ENCODE peak calls at places on chromosomes 7 and 10, in five cellular contexts. One of them, this sample, is unnamed.

GRCh38 chr7:134643131-134643530 is 3.5 kb upstream of the BPGM start:
- DNase-seq in K562: no peak
- DNase-seq in A549: no peak
- DNase-seq in thoracic aorta: no peak
- DNase-seq in foreskin fibroblast: no peak
- DNase-seq in this sample: no peak

GRCh38 chr10:113099431-113100298 is 149.6 kb downstream of the TCF7L2 start:
- DNase-seq in K562: no peak
- DNase-seq in A549: no peak
- DNase-seq in thoracic aorta: no peak
- DNase-seq in foreskin fibroblast: no peak
- DNase-seq in this sample: no peak

GRCh38 chr7:149860821-149861727 is 12.7 kb upstream of the ATP6V0E2 start:
- DNase-seq in K562: peak
- DNase-seq in A549: peak
- DNase-seq in thoracic aorta: no peak
- DNase-seq in foreskin fibroblast: no peak
- DNase-seq in this sample: no peak

GRCh38 chr7:78530351-78530750 is 731.8 kb downstream of the PHTF2 start:
- DNase-seq in K562: no peak
- DNase-seq in A549: no peak
- DNase-seq in thoracic aorta: no peak
- DNase-seq in foreskin fibroblast: peak
- DNase-seq in this sample: no peak

GRCh38 chr7:16078076-16078952 is 343.0 kb downstream of the CRPPA start:
- DNase-seq in K562: peak
- DNase-seq in A549: peak
- DNase-seq in thoracic aorta: no peak
- DNase-seq in foreskin fibroblast: peak
- DNase-seq in this sample: peak

GRCh38 chr10:34739915-34740314 is 75.2 kb downstream of the PARD3 start:
- DNase-seq in K562: peak
- DNase-seq in A549: no peak
- DNase-seq in thoracic aorta: no peak
- DNase-seq in foreskin fibroblast: peak
- DNase-seq in this sample: peak

GRCh38 chr10:71713135-71714040 is 6.2 kb downstream of the C10orf105 start:
- DNase-seq in K562: peak
- DNase-seq in A549: no peak
- DNase-seq in thoracic aorta: peak
- DNase-seq in foreskin fibroblast: peak
- DNase-seq in this sample: no peak

GRCh38 chr7:2110586-2111396 is 122.0 kb downstream of the MAD1L1 start:
- DNase-seq in K562: no peak
- DNase-seq in A549: no peak
- DNase-seq in thoracic aorta: no peak
- DNase-seq in foreskin fibroblast: peak
- DNase-seq in this sample: no peak

GRCh38 chr7:106279425-106280182 is 5.2 kb downstream of the NAMPT start:
- DNase-seq in K562: peak
- DNase-seq in A549: no peak
- DNase-seq in thoracic aorta: no peak
- DNase-seq in foreskin fibroblast: no peak
- DNase-seq in this sample: no peak

GRCh38 chr7:110317699-110318265 is 773.1 kb upstream of the LRRN3 start:
- DNase-seq in K562: no peak
- DNase-seq in A549: no peak
- DNase-seq in thoracic aorta: no peak
- DNase-seq in foreskin fibroblast: peak
- DNase-seq in this sample: peak

GRCh38 chr10:14382022-14382421 is 51.3 kb upstream of the FRMD4A start:
- DNase-seq in K562: no peak
- DNase-seq in A549: no peak
- DNase-seq in thoracic aorta: no peak
- DNase-seq in foreskin fibroblast: no peak
- DNase-seq in this sample: no peak

GRCh38 chr7:129530881-129531391 is 28.6 kb downstream of the SMKR1 start:
- DNase-seq in K562: no peak
- DNase-seq in A549: peak
- DNase-seq in thoracic aorta: no peak
- DNase-seq in foreskin fibroblast: peak
- DNase-seq in this sample: peak

GRCh38 chr7:66640802-66641525 is 12.3 kb downstream of the KCTD7 start:
- DNase-seq in K562: no peak
- DNase-seq in A549: no peak
- DNase-seq in thoracic aorta: no peak
- DNase-seq in foreskin fibroblast: no peak
- DNase-seq in this sample: no peak

GRCh38 chr7:22695476-22696132 is 31.4 kb upstream of the IL6 start:
- DNase-seq in K562: peak
- DNase-seq in A549: no peak
- DNase-seq in thoracic aorta: no peak
- DNase-seq in foreskin fibroblast: no peak
- DNase-seq in this sample: no peak

GRCh38 chr7:22433710-22434460 is 66.1 kb downstream of the STEAP1B start:
- DNase-seq in K562: peak
- DNase-seq in A549: no peak
- DNase-seq in thoracic aorta: no peak
- DNase-seq in foreskin fibroblast: peak
- DNase-seq in this sample: no peak

GRCh38 chr7:851204-851603 is 18.9 kb downstream of the SUN1 start:
- DNase-seq in K562: no peak
- DNase-seq in A549: no peak
- DNase-seq in thoracic aorta: no peak
- DNase-seq in foreskin fibroblast: no peak
- DNase-seq in this sample: no peak

GRCh38 chr7:115951547-115951946 is 79.0 kb downstream of the TFEC start:
- DNase-seq in K562: no peak
- DNase-seq in A549: no peak
- DNase-seq in thoracic aorta: no peak
- DNase-seq in foreskin fibroblast: no peak
- DNase-seq in this sample: no peak

GRCh38 chr7:44385384-44386138 is 60.2 kb upstream of the CAMK2B start:
- DNase-seq in K562: no peak
- DNase-seq in A549: no peak
- DNase-seq in thoracic aorta: no peak
- DNase-seq in foreskin fibroblast: peak
- DNase-seq in this sample: no peak

GRCh38 chr10:31157125-31157983 is 125.7 kb upstream of the ZNF438 start:
- DNase-seq in K562: no peak
- DNase-seq in A549: no peak
- DNase-seq in thoracic aorta: no peak
- DNase-seq in foreskin fibroblast: peak
- DNase-seq in this sample: peak

GRCh38 chr10:78179886-78180285 is 146.2 kb downstream of the RPS24 start:
- DNase-seq in K562: no peak
- DNase-seq in A549: no peak
- DNase-seq in thoracic aorta: no peak
- DNase-seq in foreskin fibroblast: no peak
- DNase-seq in this sample: no peak

GRCh38 chr7:44057849-44058758 is 7.3 kb downstream of the PGAM2 start:
- DNase-seq in K562: no peak
- DNase-seq in A549: no peak
- DNase-seq in thoracic aorta: no peak
- DNase-seq in foreskin fibroblast: no peak
- DNase-seq in this sample: no peak

GRCh38 chr7:105794741-105795729 is 81.4 kb downstream of the ATXN7L1 start:
- DNase-seq in K562: no peak
- DNase-seq in A549: no peak
- DNase-seq in thoracic aorta: no peak
- DNase-seq in foreskin fibroblast: peak
- DNase-seq in this sample: no peak

GRCh38 chr7:151716339-151716722 is 160.6 kb downstream of the PRKAG2 start:
- DNase-seq in K562: no peak
- DNase-seq in A549: no peak
- DNase-seq in thoracic aorta: no peak
- DNase-seq in foreskin fibroblast: no peak
- DNase-seq in this sample: no peak

GRCh38 chr10:119466655-119467054 is 75.9 kb downstream of the RGS10 start:
- DNase-seq in K562: no peak
- DNase-seq in A549: no peak
- DNase-seq in thoracic aorta: no peak
- DNase-seq in foreskin fibroblast: no peak
- DNase-seq in this sample: no peak

GRCh38 chr10:15518256-15518655 is 147.2 kb upstream of the FAM171A1 start:
- DNase-seq in K562: no peak
- DNase-seq in A549: no peak
- DNase-seq in thoracic aorta: no peak
- DNase-seq in foreskin fibroblast: peak
- DNase-seq in this sample: peak

GRCh38 chr7:41051525-41051924 is 651.4 kb downstream of the INHBA start:
- DNase-seq in K562: no peak
- DNase-seq in A549: no peak
- DNase-seq in thoracic aorta: no peak
- DNase-seq in foreskin fibroblast: peak
- DNase-seq in this sample: no peak

GRCh38 chr7:111803015-111803758 is 240.9 kb upstream of the IMMP2L start:
- DNase-seq in K562: no peak
- DNase-seq in A549: no peak
- DNase-seq in thoracic aorta: no peak
- DNase-seq in foreskin fibroblast: peak
- DNase-seq in this sample: no peak

GRCh38 chr10:78621183-78621789 is 447.5 kb upstream of the ZMIZ1 start:
- DNase-seq in K562: no peak
- DNase-seq in A549: no peak
- DNase-seq in thoracic aorta: no peak
- DNase-seq in foreskin fibroblast: no peak
- DNase-seq in this sample: no peak

GRCh38 chr10:34333513-34333912 is 481.6 kb downstream of the PARD3 start:
- DNase-seq in K562: no peak
- DNase-seq in A549: no peak
- DNase-seq in thoracic aorta: no peak
- DNase-seq in foreskin fibroblast: peak
- DNase-seq in this sample: no peak

GRCh38 chr10:5362873-5363272 is 1.9 kb upstream of the UCN3 start:
- DNase-seq in K562: no peak
- DNase-seq in A549: no peak
- DNase-seq in thoracic aorta: no peak
- DNase-seq in foreskin fibroblast: no peak
- DNase-seq in this sample: no peak

GRCh38 chr10:5364365-5364764 is 401 bp upstream of the UCN3 start:
- DNase-seq in K562: no peak
- DNase-seq in A549: no peak
- DNase-seq in thoracic aorta: no peak
- DNase-seq in foreskin fibroblast: no peak
- DNase-seq in this sample: no peak

GRCh38 chr10:5356479-5356763 is 8.3 kb upstream of the UCN3 start:
- DNase-seq in K562: no peak
- DNase-seq in A549: no peak
- DNase-seq in thoracic aorta: no peak
- DNase-seq in foreskin fibroblast: no peak
- DNase-seq in this sample: no peak

GRCh38 chr10:5361966-5362365 is 2.8 kb upstream of the UCN3 start:
- DNase-seq in K562: no peak
- DNase-seq in A549: no peak
- DNase-seq in thoracic aorta: no peak
- DNase-seq in foreskin fibroblast: no peak
- DNase-seq in this sample: no peak

DNA sequence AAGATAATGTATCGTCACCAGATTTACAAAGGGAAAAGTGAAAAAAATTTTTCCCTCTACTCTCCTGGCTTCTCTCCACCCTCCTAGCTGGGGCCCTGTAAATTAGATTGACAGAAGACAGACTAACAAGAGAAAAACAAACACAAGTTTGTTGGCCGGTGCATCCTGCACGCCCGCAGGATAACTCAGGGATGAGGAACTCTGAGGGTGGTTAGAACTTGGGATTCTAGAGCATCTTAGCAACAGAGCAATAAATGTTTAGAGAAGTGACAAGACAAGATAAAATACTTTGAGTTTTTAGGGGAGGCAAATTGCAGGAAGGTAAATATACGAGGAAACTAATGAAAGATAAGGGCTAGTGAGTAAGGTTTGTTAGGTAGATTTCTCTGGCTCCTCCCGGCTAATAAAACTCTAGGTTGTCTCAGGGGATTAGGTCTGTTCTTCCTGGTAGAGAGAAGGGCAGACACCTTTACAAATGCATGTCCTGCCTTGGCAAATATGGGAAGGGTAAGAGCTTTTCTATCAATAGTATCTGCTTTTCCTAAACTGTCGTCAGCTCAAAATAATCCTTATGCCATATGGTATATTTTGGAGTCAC is 4.3 kb upstream of the UCN3 start:
- DNase-seq in K562: no peak
- DNase-seq in A549: no peak
- DNase-seq in thoracic aorta: no peak
- DNase-seq in foreskin fibroblast: no peak
- DNase-seq in this sample: no peak
- H3K4me3 ChIP-seq in K562: no peak
- H3K4me3 ChIP-seq in A549: no peak
- H3K4me3 ChIP-seq in thoracic aorta: no peak
- H3K4me3 ChIP-seq in foreskin fibroblast: no peak
- H3K4me3 ChIP-seq in this sample: no peak

GRCh38 chr10:102633282-102633681 is 11.0 kb upstream of the TRIM8 start:
- DNase-seq in K562: no peak
- DNase-seq in A549: no peak
- DNase-seq in thoracic aorta: no peak
- DNase-seq in foreskin fibroblast: peak
- DNase-seq in this sample: no peak
- H3K4me3 ChIP-seq in K562: no peak
- H3K4me3 ChIP-seq in A549: no peak
- H3K4me3 ChIP-seq in thoracic aorta: peak
- H3K4me3 ChIP-seq in foreskin fibroblast: no peak
- H3K4me3 ChIP-seq in this sample: no peak

GRCh38 chr10:68470300-68470699 is 1.5 kb downstream of the DNA2 start:
- DNase-seq in K562: peak
- DNase-seq in A549: no peak
- DNase-seq in thoracic aorta: no peak
- DNase-seq in foreskin fibroblast: no peak
- DNase-seq in this sample: no peak
- H3K4me3 ChIP-seq in K562: peak
- H3K4me3 ChIP-seq in A549: peak
- H3K4me3 ChIP-seq in thoracic aorta: no peak
- H3K4me3 ChIP-seq in foreskin fibroblast: peak
- H3K4me3 ChIP-seq in this sample: peak

DNA sequence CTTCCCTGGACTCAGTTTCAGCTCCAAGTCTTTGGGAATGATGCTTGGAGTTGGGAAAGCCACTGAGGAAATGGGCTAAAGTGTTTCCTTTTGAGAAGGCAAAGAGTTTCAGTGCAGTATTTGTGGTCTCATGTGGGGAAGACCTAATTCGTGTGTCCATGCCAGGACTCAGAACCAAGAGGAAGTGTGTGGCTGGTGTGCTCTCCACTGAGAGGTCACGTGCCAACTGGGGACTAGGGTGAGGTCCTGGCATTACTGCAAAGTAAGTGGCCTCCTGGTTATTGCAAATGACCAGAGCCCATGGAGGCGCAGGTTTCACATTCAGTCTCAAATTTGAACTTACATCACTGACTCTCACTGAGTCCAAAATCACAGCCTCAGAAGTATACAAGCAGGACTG is 48.6 kb upstream of the ITPRID1 start:
- DNase-seq in K562: no peak
- DNase-seq in A549: no peak
- DNase-seq in thoracic aorta: no peak
- DNase-seq in foreskin fibroblast: no peak
- DNase-seq in this sample: no peak
- H3K4me3 ChIP-seq in K562: no peak
- H3K4me3 ChIP-seq in A549: no peak
- H3K4me3 ChIP-seq in thoracic aorta: no peak
- H3K4me3 ChIP-seq in foreskin fibroblast: no peak
- H3K4me3 ChIP-seq in this sample: no peak

This sample was measured in HFF-Myc.